ENCODE peak calls at places on chromosomes 7 and 10, in six cellular contexts. D, A, T, Y, E and Q are unnamed samples.

GRCh38 chr10:60905580-60905979 is 38.4 kb downstream of the RHOBTB1 start:
- DNase-seq in D (no peak), A (no peak), T (no peak), Y (peak; percentile 70), E (peak; percentile 89), Q (no peak)

GRCh38 chr7:44638611-44639557 is 32.5 kb downstream of the OGDH start:
- DNase-seq in D (peak; percentile 87), A (peak; percentile 67), T (peak; percentile 88), Y (peak; percentile 81), E (peak; percentile 79), Q (peak; percentile 52)

GRCh38 chr10:96651998-96652431 is 65.2 kb upstream of the TM9SF3 start:
- DNase-seq in D (peak; percentile 62), A (no peak), T (no peak), Y (no peak), E (no peak), Q (no peak)

GRCh38 chr10:49071221-49071761 is 44.0 kb downstream of the VSTM4 start:
- DNase-seq in D (peak; percentile 38), A (no peak), T (peak; percentile 1), Y (peak; percentile 29), E (no peak), Q (no peak)

GRCh38 chr10:111076682-111077661 is at the start of gene ADRA2A:
- DNase-seq in D (no peak), A (peak; percentile 84), T (peak; percentile 74), Y (peak; percentile 91), E (no peak), Q (peak; percentile 5)

GRCh38 chr7:36490335-36490940 is 100.8 kb downstream of the ANLN start:
- DNase-seq in D (no peak), A (no peak), T (no peak), Y (no peak), E (no peak), Q (no peak)

GRCh38 chr7:93920496-93921189 is 892 bp upstream of the GNG11 start:
- DNase-seq in D (no peak), A (no peak), T (no peak), Y (peak; percentile 33), E (no peak), Q (no peak)

GRCh38 chr7:3043544-3044395 is at the start of gene CARD11:
- DNase-seq in D (peak; percentile 73), A (peak; percentile 47), T (peak; percentile 22), Y (no peak), E (no peak), Q (no peak)

GRCh38 chr7:64046041-64046389 is 781 bp downstream of the ZNF727 start:
- DNase-seq in D (no peak), A (no peak), T (no peak), Y (no peak), E (no peak), Q (no peak)

GRCh38 chr10:131277278-131277677 is 34.2 kb downstream of the TCERG1L start:
- DNase-seq in D (no peak), A (peak; percentile 27), T (no peak), Y (no peak), E (no peak), Q (no peak)

GRCh38 chr10:32140403-32140802 is 84.2 kb upstream of the KIF5B start:
- DNase-seq in D (no peak), A (no peak), T (no peak), Y (no peak), E (no peak), Q (no peak)

GRCh38 chr10:128065881-128066534 is 60.2 kb downstream of the MKI67 start:
- DNase-seq in D (no peak), A (no peak), T (no peak), Y (no peak), E (peak; percentile 62), Q (no peak)

GRCh38 chr10:83541096-83541495 is 598.2 kb upstream of the GHITM start:
- DNase-seq in D (no peak), A (no peak), T (no peak), Y (no peak), E (no peak), Q (no peak)

GRCh38 chr7:16926283-16926682 is 44.5 kb upstream of the AGR3 start:
- DNase-seq in D (no peak), A (no peak), T (peak; percentile 60), Y (peak; percentile 71), E (no peak), Q (no peak)

GRCh38 chr7:36430171-36430570 is 40.5 kb downstream of the ANLN start:
- DNase-seq in D (no peak), A (no peak), T (no peak), Y (peak; percentile 7), E (no peak), Q (no peak)

GRCh38 chr7:80957226-80957625 is 38.4 kb upstream of the SEMA3C start:
- DNase-seq in D (no peak), A (no peak), T (no peak), Y (no peak), E (no peak), Q (no peak)

GRCh38 chr7:70920886-70921285 is 211.1 kb upstream of the GALNT17 start:
- DNase-seq in D (no peak), A (no peak), T (no peak), Y (no peak), E (no peak), Q (no peak)

GRCh38 chr7:138945806-138946205 is 35.4 kb downstream of the KIAA1549 start:
- DNase-seq in D (no peak), A (no peak), T (no peak), Y (no peak), E (no peak), Q (no peak)

GRCh38 chr7:2838873-2839578 is 5.1 kb downstream of the GNA12 start:
- DNase-seq in D (no peak), A (no peak), T (no peak), Y (no peak), E (no peak), Q (no peak)

GRCh38 chr10:722281-723060 is 33.0 kb upstream of the DIP2C start:
- DNase-seq in D (no peak), A (no peak), T (no peak), Y (no peak), E (no peak), Q (no peak)

GRCh38 chr7:22549667-22550513 is 49.9 kb upstream of the STEAP1B start:
- DNase-seq in D (no peak), A (peak; percentile 73), T (no peak), Y (peak; percentile 59), E (peak; percentile 61), Q (no peak)

GRCh38 chr10:23525406-23525805 is 86.5 kb downstream of the OTUD1 start:
- DNase-seq in D (no peak), A (peak; percentile 37), T (peak; percentile 20), Y (peak; percentile 40), E (no peak), Q (no peak)

GRCh38 chr7:27922907-27923306 is 182.9 kb downstream of the TAX1BP1 start:
- DNase-seq in D (no peak), A (no peak), T (no peak), Y (no peak), E (no peak), Q (no peak)

GRCh38 chr7:135772639-135773019 is 24.0 kb upstream of the FAM180A start:
- DNase-seq in D (no peak), A (no peak), T (no peak), Y (no peak), E (no peak), Q (no peak)

GRCh38 chr7:35969055-35969454 is 168.2 kb downstream of the SEPTIN7 start:
- DNase-seq in D (no peak), A (peak; percentile 23), T (no peak), Y (no peak), E (no peak), Q (no peak)

DNA sequence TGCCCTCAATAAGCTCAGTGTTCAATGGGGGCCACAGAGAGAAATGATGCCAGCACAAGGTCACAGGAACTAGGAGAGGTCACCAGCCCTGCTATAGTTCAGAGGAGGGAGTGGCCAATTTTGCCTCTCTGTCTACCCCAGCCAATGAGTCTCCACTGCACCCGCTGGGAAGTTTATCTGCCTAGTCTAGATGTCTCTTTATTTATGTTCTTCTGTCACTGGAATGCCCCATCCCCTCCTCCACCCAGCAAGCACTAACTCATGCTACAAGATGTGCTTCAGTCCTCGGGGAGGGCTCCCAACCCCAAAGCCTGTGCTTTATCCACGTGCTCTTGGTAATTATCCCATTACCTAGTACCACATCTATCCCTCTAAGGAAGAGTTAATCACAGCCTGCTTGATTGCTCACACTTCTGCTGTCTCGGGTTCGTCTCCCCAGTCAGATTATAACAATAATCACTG is 4.1 kb downstream of the HIP1 start:
- DNase-seq in D (no peak), A (no peak), T (no peak), Y (peak; percentile 80), E (no peak), Q (peak; percentile 21)
- H3K36me3 ChIP-seq in D (no peaks in the 10 kb centered on the region), A (no peaks in the 10 kb centered on the region), T (no peaks in the 10 kb centered on the region), Y (no peaks in the 10 kb centered on the region), E (no peaks in the 10 kb centered on the region), Q (no peaks in the 10 kb centered on the region)

GRCh38 chr7:102232686-102233286 is 53.9 kb upstream of the SH2B2 start:
- DNase-seq in D (no peak), A (no peak), T (no peak), Y (no peak), E (no peak), Q (no peak)
- H3K36me3 ChIP-seq in D (no peaks in the 10 kb centered on the region), A (peaks cover 24% of the 10 kb centered on the region), T (no peaks in the 10 kb centered on the region), Y (no peaks in the 10 kb centered on the region), E (peaks cover 60% of the 10 kb centered on the region), Q (peaks cover 1% of the 10 kb centered on the region)

GRCh38 chr10:33233191-33233590 is 101.3 kb downstream of the NRP1 start:
- DNase-seq in D (no peak), A (no peak), T (no peak), Y (no peak), E (no peak), Q (no peak)

GRCh38 chr10:33233635-33234034 is 100.8 kb downstream of the NRP1 start:
- DNase-seq in D (no peak), A (no peak), T (no peak), Y (peak; percentile 28), E (no peak), Q (no peak)

GRCh38 chr10:33235951-33236350 is 98.5 kb downstream of the NRP1 start:
- DNase-seq in D (no peak), A (no peak), T (no peak), Y (no peak), E (no peak), Q (no peak)

GRCh38 chr10:33235271-33235884 is 99.1 kb downstream of the NRP1 start:
- DNase-seq in D (no peak), A (peak; percentile 21), T (no peak), Y (no peak), E (no peak), Q (no peak)

DNA sequence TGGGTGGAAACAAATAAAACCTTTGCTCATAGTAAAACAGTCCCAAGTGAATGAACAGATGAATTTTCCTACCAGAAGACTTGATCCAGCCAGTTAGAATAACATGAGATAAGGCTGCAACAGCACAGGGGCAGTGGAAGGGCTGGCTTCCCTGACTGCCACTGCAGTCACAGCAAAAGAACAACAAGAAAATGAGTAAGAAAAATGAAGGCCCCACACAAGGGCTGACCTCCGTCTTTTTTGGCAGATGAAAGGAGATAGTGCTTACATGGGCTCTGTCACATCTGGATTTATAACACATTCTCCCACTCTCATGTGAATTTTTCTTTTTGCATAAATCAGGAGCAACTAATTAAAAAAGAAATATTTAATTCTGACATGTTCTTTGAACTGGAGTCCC is 99.7 kb downstream of the NRP1 start:
- DNase-seq in D (no peak), A (peak; percentile 28), T (no peak), Y (peak; percentile 50), E (no peak), Q (no peak)
- H3K36me3 ChIP-seq in D (no peaks in the 10 kb centered on the region), A (peaks cover 50% of the 10 kb centered on the region), T (no peaks in the 10 kb centered on the region), Y (no peaks in the 10 kb centered on the region), E (no peaks in the 10 kb centered on the region), Q (no peaks in the 10 kb centered on the region)

DNA sequence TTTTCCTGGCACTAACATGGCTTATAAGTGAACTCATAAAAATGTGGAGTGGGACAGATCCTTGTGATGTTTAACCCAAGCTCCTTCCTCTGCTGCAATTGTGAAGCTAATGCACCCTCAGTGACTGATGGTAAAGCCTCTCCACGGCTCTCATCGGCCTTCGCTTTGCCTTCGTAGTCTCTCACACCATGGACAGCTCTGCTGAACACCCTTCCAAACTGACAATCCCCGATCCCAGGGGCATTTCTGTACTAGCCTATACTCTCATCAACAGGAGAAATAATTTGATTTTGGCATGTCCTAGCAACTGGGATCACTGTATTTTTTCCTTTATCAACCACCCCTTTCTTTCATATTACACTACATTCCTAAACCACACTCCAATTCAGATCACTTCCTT is 6.1 kb downstream of the ZNF777 start:
- DNase-seq in D (no peak), A (no peak), T (no peak), Y (no peak), E (no peak), Q (no peak)
- H3K36me3 ChIP-seq in D (peaks cover 36% of the 10 kb centered on the region), A (peaks cover 41% of the 10 kb centered on the region), T (peaks cover 3% of the 10 kb centered on the region), Y (peaks cover 17% of the 10 kb centered on the region), E (peaks cover 57% of the 10 kb centered on the region), Q (no peaks in the 10 kb centered on the region)